ENCODE peak calls at places on chromosomes 2 and 18, in four cellular contexts. One of them, this sample, is unnamed. For H3K4me1, the result is how much of the 10 kb centered on the place peaks cover.

GRCh38 chr2:25257032-25257455 is 84.7 kb downstream of the DNMT3A start:
- DNase-seq in HepG2: no peak
- DNase-seq in GM12878: no peak
- DNase-seq in SK-N-SH: peak
- DNase-seq in this sample: no peak

GRCh38 chr2:18378020-18378653 is 182.3 kb downstream of the RDH14 start:
- DNase-seq in HepG2: peak
- DNase-seq in GM12878: no peak
- DNase-seq in SK-N-SH: peak
- DNase-seq in this sample: peak

GRCh38 chr2:187658952-187659525 is 104.8 kb upstream of the TFPI start:
- DNase-seq in HepG2: peak
- DNase-seq in GM12878: no peak
- DNase-seq in SK-N-SH: peak
- DNase-seq in this sample: peak

GRCh38 chr2:45968946-45969584 is 317.6 kb downstream of the PRKCE start:
- DNase-seq in HepG2: no peak
- DNase-seq in GM12878: no peak
- DNase-seq in SK-N-SH: no peak
- DNase-seq in this sample: no peak

GRCh38 chr2:111905990-111906735 is 7.8 kb downstream of the MERTK start:
- DNase-seq in HepG2: no peak
- DNase-seq in GM12878: peak
- DNase-seq in SK-N-SH: no peak
- DNase-seq in this sample: no peak

GRCh38 chr2:471560-471959 is 183.7 kb upstream of the ALKAL2 start:
- DNase-seq in HepG2: no peak
- DNase-seq in GM12878: no peak
- DNase-seq in SK-N-SH: no peak
- DNase-seq in this sample: no peak

GRCh38 chr18:51666717-51667320 is 469.3 kb upstream of the MEX3C start:
- DNase-seq in HepG2: no peak
- DNase-seq in GM12878: no peak
- DNase-seq in SK-N-SH: peak
- DNase-seq in this sample: no peak

GRCh38 chr18:51009071-51009470 is 20.9 kb upstream of the SMAD4 start:
- DNase-seq in HepG2: no peak
- DNase-seq in GM12878: no peak
- DNase-seq in SK-N-SH: no peak
- DNase-seq in this sample: no peak

GRCh38 chr18:70313640-70314039 is 24.8 kb downstream of the SOCS6 start:
- DNase-seq in HepG2: no peak
- DNase-seq in GM12878: no peak
- DNase-seq in SK-N-SH: no peak
- DNase-seq in this sample: no peak
- H3K4me1 ChIP-seq in HepG2: half or more
- H3K4me1 ChIP-seq in GM12878: under half
- H3K4me1 ChIP-seq in SK-N-SH: under half
- H3K4me1 ChIP-seq in this sample: half or more

GRCh38 chr18:25230658-25231326 is 121.2 kb downstream of the ZNF521 start:
- DNase-seq in HepG2: no peak
- DNase-seq in GM12878: no peak
- DNase-seq in SK-N-SH: no peak
- DNase-seq in this sample: peak
- H3K4me3 ChIP-seq in HepG2: no peak
- H3K4me3 ChIP-seq in GM12878: no peak
- H3K4me3 ChIP-seq in SK-N-SH: no peak
- H3K4me3 ChIP-seq in this sample: no peak

DNA sequence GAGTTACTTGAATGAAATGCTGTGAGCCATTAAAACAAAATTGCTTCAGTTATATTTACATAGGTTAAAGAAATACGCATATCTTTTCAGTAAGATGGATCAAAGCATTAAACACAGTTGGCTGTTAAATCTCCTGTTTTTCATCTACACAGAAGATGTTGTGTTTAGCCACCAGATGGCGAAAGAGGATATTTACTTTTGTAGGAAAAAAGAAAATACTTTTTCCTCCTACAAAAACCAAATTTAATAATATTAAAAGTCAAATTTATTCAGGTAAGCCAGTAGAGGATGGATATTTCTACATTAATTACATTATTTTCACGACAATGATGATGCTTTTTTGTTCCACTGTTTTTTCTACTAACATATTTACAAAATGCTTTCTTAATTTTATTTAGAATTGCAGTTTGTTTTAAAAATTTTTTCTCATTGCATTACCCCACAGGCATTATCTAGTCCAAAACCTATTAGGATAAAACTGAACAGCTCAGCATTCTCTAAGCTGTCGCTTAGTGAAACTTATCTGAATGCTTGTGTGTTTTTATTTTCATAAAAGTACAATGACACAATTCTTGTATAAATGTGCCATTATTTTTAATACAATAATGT is 173.7 kb downstream of the ASXL3 start:
- DNase-seq in HepG2: no peak
- DNase-seq in GM12878: no peak
- DNase-seq in SK-N-SH: no peak
- DNase-seq in this sample: peak
- TF ChIP-seq PBX3 in HepG2: no peak
- TF ChIP-seq PBX3 in GM12878: no peak
- TF ChIP-seq PBX3 in SK-N-SH: no peak
- TF ChIP-seq PBX3 in this sample: no peak

DNA sequence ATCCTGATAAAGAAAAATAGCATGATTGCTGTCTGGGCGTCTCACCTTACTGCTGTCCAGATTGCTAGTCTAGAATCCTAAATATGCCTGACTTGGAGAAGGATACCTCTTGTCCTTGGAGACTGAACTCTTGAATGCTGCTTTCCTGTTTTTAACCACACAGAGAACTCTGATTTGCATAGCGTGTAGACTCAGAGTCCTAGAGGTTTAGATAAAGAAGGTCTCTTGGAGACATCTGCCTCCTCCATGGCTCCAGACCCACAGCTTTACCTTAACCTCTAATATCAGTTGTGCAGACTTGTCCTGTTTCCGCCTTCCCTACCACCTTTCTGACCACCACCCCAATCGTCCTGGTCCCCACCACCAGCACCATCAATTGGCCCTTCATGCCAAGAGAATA is 292.6 kb upstream of the CYRIA start:
- DNase-seq in HepG2: no peak
- DNase-seq in GM12878: no peak
- DNase-seq in SK-N-SH: no peak
- DNase-seq in this sample: no peak
- H3K4me1 ChIP-seq in HepG2: under half
- H3K4me1 ChIP-seq in GM12878: under half
- H3K4me1 ChIP-seq in SK-N-SH: under half
- H3K4me1 ChIP-seq in this sample: under half

DNA sequence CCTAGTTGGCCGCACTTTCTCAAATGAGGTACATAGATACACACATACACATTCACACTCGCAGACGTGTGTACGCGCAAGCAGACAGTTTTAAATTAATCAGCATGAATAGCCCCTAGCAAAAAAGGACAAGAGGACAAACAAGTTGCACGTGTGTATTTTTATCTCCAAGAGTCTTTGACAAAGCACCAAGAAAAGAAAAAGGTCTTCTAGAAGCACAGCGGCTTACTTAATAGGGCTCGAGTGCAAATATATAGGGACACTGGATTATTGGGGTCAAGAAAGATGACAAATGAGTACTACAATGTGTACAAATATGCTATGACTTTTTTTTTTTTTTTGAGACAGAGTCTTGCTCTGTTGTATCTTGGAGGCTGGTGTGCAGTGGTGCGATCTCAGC is 1.7 kb upstream of the BCL2 start:
- DNase-seq in HepG2: no peak
- DNase-seq in GM12878: no peak
- DNase-seq in SK-N-SH: no peak
- DNase-seq in this sample: no peak
- H3K4me3 ChIP-seq in HepG2: no peak
- H3K4me3 ChIP-seq in GM12878: peak
- H3K4me3 ChIP-seq in SK-N-SH: peak
- H3K4me3 ChIP-seq in this sample: no peak